ENCODE peak calls at places on chromosomes 4 and X, in nine cellular contexts. G is gastrocnemius medialis, J is uterus, D is spleen, F is esophagus muscularis mucosa, L is GM12878, K is upper lobe of left lung, A is IMR-90, I is adrenal gland. T is an unnamed sample.

GRCh38 chr4:186201535-186202230 is 10.3 kb downstream of the CYP4V2 start:
- DNase-seq in G (no peak), J (no peak), D (peak; percentile 87), F (no peak), L (no peak), K (peak; percentile 71), A (peak; percentile 40), I (peak; percentile 48), T (peak; percentile 33)

GRCh38 chrX:727738-728621 is 97.4 kb downstream of the SHOX start:
- DNase-seq in G (no peak), J (no peak), D (no peak), F (peak; percentile 85), L (no peak), K (no peak), A (no peak), I (no peak), T (no peak)

GRCh38 chr4:4529412-4529811 is 12.4 kb downstream of the STX18 start:
- DNase-seq in G (no peak), J (no peak), D (no peak), F (no peak), L (no peak), K (no peak), A (no peak), I (no peak), T (no peak)

GRCh38 chr4:110501826-110502225 is 25.9 kb downstream of the ENPEP start:
- DNase-seq in G (no peak), J (no peak), D (no peak), F (no peak), L (no peak), K (no peak), A (peak; percentile 16), I (no peak), T (no peak)

GRCh38 chr4:107931775-107932321 is 499 bp downstream of the CYP2U1 start:
- DNase-seq in G (peak; percentile 2), J (peak; percentile 18), D (peak; percentile 90), F (no peak), L (no peak), K (peak; percentile 85), A (no peak), I (peak; percentile 16), T (peak; percentile 44)

GRCh38 chr4:80492761-80493160 is 157.2 kb downstream of the CFAP299 start:
- DNase-seq in G (no peak), J (no peak), D (no peak), F (no peak), L (no peak), K (no peak), A (no peak), I (no peak), T (no peak)

GRCh38 chr4:165325732-165326512 is 1.5 kb upstream of the MSMO1 start:
- DNase-seq in G (no peak), J (no peak), D (no peak), F (no peak), L (no peak), K (no peak), A (peak; percentile 93), I (peak; percentile 42), T (no peak)

GRCh38 chrX:140526138-140526537 is 21.3 kb upstream of the SOX3 start:
- DNase-seq in G (no peak), J (no peak), D (no peak), F (no peak), L (no peak), K (no peak), A (peak; percentile 57), I (no peak), T (no peak)

GRCh38 chrX:45454235-45454634 is 253.6 kb upstream of the DIPK2B start:
- DNase-seq in G (no peak), J (no peak), D (no peak), F (no peak), L (no peak), K (no peak), A (no peak), I (no peak), T (peak; percentile 39)

GRCh38 chr4:1451106-1451751 is 45.0 kb upstream of the NKX1-1 start:
- DNase-seq in G (no peak), J (no peak), D (no peak), F (no peak), L (no peak), K (no peak), A (no peak), I (no peak), T (no peak)

GRCh38 chr4:6929735-6930464 is 20.3 kb downstream of the TBC1D14 start:
- DNase-seq in G (no peak), J (no peak), D (no peak), F (no peak), L (no peak), K (no peak), A (no peak), I (peak; percentile 45), T (peak; percentile 77)

GRCh38 chr4:4859010-4859798 is at the start of gene MSX1:
- DNase-seq in G (peak; percentile 69), J (peak; percentile 87), D (peak; percentile 89), F (no peak), L (no peak), K (peak; percentile 97), A (peak; percentile 75), I (peak; percentile 88), T (peak; percentile 91)

GRCh38 chrX:138011461-138011860 is 445.5 kb downstream of the ZIC3 start:
- DNase-seq in G (no peak), J (no peak), D (no peak), F (no peak), L (no peak), K (no peak), A (no peak), I (no peak), T (no peak)

GRCh38 chr4:71338846-71339593 is at the start of gene SLC4A4:
- DNase-seq in G (no peak), J (no peak), D (no peak), F (no peak), L (peak; percentile 70), K (no peak), A (peak; percentile 91), I (no peak), T (no peak)

GRCh38 chr4:84235545-84235944 is 263.5 kb downstream of the NKX6-1 start:
- DNase-seq in G (no peak), J (no peak), D (no peak), F (no peak), L (peak; percentile 68), K (no peak), A (no peak), I (no peak), T (no peak)

DNA sequence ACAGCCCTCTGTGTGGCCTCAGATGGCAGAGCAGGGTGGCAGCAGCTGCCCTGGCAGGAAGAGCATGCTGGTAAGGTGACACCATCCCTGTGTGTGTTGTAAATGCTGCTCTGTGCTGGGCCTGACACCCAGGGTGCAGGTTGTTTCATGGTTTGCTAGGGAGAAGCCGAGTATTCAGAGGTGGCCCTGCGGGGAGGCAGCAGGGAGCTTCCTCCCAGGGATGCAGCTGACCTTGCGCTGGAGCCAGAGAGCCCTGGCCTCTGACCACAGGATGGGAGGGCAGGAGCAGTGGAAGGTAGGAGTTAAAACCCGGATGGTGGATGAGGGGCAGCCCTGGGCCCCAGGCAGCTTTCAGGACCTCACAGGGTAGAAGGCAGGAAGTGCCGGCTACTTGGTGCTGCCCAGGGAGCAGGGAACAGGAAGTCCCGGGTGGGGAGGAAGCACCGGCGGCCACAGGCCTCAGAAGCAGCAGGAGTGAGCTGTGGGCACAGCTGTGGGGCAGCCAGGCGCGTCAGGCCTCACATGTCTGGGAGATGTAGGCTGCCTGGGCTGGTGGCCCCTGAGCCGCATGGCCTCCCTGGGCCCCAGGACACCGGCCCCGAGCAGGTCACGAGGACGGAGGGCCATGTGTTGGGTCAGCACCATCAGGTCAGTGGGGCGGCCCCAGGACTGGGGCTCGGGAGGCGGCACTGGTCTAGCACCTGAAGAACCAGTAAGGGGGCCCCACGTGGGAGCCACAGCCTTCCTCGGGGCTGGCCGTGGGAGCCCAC is 19.1 kb downstream of the SH3BP2 start:
- DNase-seq in G (peak; percentile 70), J (peak; percentile 52), D (peak; percentile 98), F (no peak), L (peak; percentile 40), K (peak; percentile 88), A (peak; percentile 65), I (peak; percentile 77), T (peak; percentile 57)
- TF ChIP-seq POLR2A in G (peak; percentile 25), J (no peak), D (no peak), F (no peak), L (peak; percentile 88), K (peak; percentile 58), A (no peak), I (peak; percentile 35), T (no peak)

DNA sequence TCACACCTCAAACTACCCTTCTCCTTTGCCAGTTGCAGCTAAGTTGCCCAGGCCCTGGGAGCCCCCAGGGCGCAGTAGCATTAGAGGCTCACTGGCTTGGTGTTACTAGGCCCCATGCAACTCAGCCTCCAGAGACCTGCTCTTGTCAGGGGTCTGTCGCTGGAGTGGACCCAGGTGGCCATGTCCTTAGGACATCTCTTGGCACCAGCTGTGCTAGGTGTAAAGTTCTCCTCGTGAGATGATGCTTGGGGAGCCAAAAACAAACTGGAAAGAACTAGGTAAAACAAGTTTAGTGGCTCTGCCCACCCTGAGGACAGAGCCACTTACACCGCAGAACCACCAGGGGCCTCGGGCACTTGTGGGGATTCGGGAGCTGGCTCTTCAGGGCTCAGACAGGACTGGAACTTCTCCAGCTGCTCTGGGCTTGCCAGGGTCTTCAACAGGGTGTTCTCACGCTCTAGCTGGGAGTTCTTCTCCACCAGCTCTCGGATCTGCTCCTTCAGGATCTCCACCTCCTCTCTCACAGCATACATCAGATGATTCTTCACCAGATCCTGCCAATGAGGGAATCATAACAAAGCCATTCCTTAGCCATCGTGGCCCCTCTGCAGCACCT is 61.3 kb downstream of the TSC22D3 start:
- DNase-seq in G (no peak), J (no peak), D (peak; percentile 71), F (no peak), L (no peak), K (no peak), A (no peak), I (no peak), T (no peak)
- TF ChIP-seq CTCF in G (peak; percentile 29), J (peak; percentile 17), D (peak; percentile 26), F (no peak), L (no peak), K (peak; percentile 47), A (no peak), I (peak; percentile 12), T (no peak)

GRCh38 chr4:15805583-15806517 is 27.7 kb downstream of the CD38 start:
- DNase-seq in G (peak; percentile 18), J (no peak), D (no peak), F (no peak), L (peak; percentile 48), K (no peak), A (peak; percentile 63), I (peak; percentile 36), T (peak; percentile 63)
- H3K4me1 ChIP-seq in G (peaks cover 38% of the 10 kb centered on the region), J (no peaks in the 10 kb centered on the region), D (peaks cover 46% of the 10 kb centered on the region), F (peaks cover 8% of the 10 kb centered on the region), L (peaks cover 12% of the 10 kb centered on the region), K (no peaks in the 10 kb centered on the region), A (no peaks in the 10 kb centered on the region), I (no peaks in the 10 kb centered on the region), T (no peaks in the 10 kb centered on the region)

DNA sequence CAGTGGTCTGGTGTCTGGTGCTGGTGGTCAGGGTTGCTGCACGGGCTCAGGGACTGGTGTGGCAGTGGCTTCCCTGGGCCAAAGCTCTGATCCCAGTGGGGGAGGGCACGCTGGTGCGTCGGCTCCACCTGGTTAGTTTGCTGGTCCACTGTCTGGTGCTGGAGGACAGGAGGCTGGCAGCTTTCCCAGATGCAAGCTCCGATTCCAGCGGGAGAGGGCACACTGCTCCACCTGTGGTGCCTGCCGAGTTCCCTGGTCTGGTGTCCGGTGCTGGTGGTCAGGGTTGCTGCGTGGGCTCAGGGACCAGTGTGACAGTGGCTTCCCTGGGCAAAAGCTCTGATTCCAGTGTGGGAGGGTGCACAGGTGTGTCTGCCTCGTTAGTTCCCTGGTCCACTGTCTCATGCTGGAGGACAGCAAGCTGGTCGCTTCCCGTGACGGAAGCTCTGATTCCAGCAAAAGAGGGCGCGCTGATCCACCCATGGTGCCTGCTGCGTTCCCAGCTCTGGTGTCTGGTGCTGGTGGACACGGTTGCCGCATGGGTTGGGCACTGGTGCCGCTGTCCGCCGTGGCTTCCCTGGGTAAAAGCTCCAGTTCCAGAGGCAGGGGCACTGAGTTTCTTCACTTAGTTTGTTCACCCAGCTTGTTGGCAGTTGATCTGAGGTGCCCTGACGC is 5.8 kb downstream of the VMA21 start:
- DNase-seq in G (peak; percentile 8), J (no peak), D (no peak), F (no peak), L (no peak), K (peak; percentile 38), A (no peak), I (peak; percentile 62), T (peak; percentile 15)
- TF ChIP-seq POLR2A in G (no peak), J (no peak), D (no peak), F (no peak), L (no peak), K (no peak), A (no peak), I (no peak), T (no peak)

T was measured in testis.